ENCODE peak calls at places on chromosomes 3 and 15, in four cellular contexts. O, A, B and U are unnamed samples.

GRCh38 chr3:170483485-170484262 is 65.0 kb downstream of the CLDN11 start:
- DNase-seq in O (no peak), A (no peak), B (no peak), U (no peak)

GRCh38 chr15:38308242-38308641 is 55.6 kb downstream of the SPRED1 start:
- DNase-seq in O (no peak), A (no peak), B (no peak), U (no peak)

GRCh38 chr3:17074559-17074958 is 189.8 kb downstream of the PLCL2 start:
- DNase-seq in O (no peak), A (no peak), B (no peak), U (peak; percentile 29)

GRCh38 chr15:93861956-93862741 is 369.2 kb upstream of the MCTP2 start:
- DNase-seq in O (no peak), A (no peak), B (no peak), U (no peak)

GRCh38 chr3:190056795-190057194 is 63.9 kb downstream of the P3H2 start:
- DNase-seq in O (no peak), A (no peak), B (no peak), U (no peak)

GRCh38 chr3:5304789-5305680 is 117.5 kb downstream of the EDEM1 start:
- DNase-seq in O (peak; percentile 59), A (no peak), B (peak; percentile 20), U (peak; percentile 54)

GRCh38 chr15:87711011-87711410 is 545.5 kb downstream of the NTRK3 start:
- DNase-seq in O (no peak), A (no peak), B (no peak), U (no peak)

GRCh38 chr3:146184616-146185015 is 23.6 kb upstream of the PLOD2 start:
- DNase-seq in O (no peak), A (no peak), B (peak; percentile 54), U (no peak)

GRCh38 chr3:123750659-123751420 is 133.3 kb downstream of the MYLK start:
- DNase-seq in O (no peak), A (no peak), B (peak; percentile 73), U (no peak)

GRCh38 chr3:127275287-127275781 is 12.5 kb downstream of the PRR20G start:
- DNase-seq in O (no peak), A (no peak), B (peak; percentile 64), U (no peak)

GRCh38 chr3:10116138-10116460 is 624 bp downstream of the BRK1 start:
- DNase-seq in O (no peak), A (no peak), B (peak; percentile 10), U (no peak)

GRCh38 chr3:45783667-45784066 is 12.7 kb downstream of the SLC6A20 start:
- DNase-seq in O (no peak), A (no peak), B (no peak), U (no peak)

GRCh38 chr3:16842710-16843270 is 42.0 kb upstream of the PLCL2 start:
- DNase-seq in O (peak; percentile 33), A (no peak), B (no peak), U (peak; percentile 37)

GRCh38 chr3:16305121-16305541 is 40.1 kb downstream of the OXNAD1 start:
- DNase-seq in O (no peak), A (peak; percentile 37), B (no peak), U (peak; percentile 88)

GRCh38 chr3:50509715-50510114 is 6.3 kb upstream of the CACNA2D2 start:
- DNase-seq in O (no peak), A (no peak), B (no peak), U (no peak)

GRCh38 chr3:11514191-11514770 is 129.4 kb downstream of the VGLL4 start:
- DNase-seq in O (no peak), A (no peak), B (peak; percentile 64), U (no peak)

GRCh38 chr3:118128886-118129285 is 905.8 kb downstream of the IGSF11 start:
- DNase-seq in O (no peak), A (no peak), B (peak; percentile 56), U (no peak)

GRCh38 chr3:169694117-169694516 is 30.6 kb upstream of the MECOM start:
- DNase-seq in O (no peak), A (no peak), B (no peak), U (no peak)

GRCh38 chr3:65439641-65440040 is 599.1 kb downstream of the MAGI1 start:
- DNase-seq in O (peak; percentile 25), A (no peak), B (peak; percentile 47), U (peak; percentile 3)

GRCh38 chr3:81876826-81877225 is 115.4 kb upstream of the GBE1 start:
- DNase-seq in O (no peak), A (no peak), B (no peak), U (no peak)

GRCh38 chr3:13788522-13789424 is 91.1 kb downstream of the WNT7A start:
- DNase-seq in O (no peak), A (no peak), B (no peak), U (no peak)

GRCh38 chr3:100042144-100042543 is 72.2 kb downstream of the FILIP1L start:
- DNase-seq in O (no peak), A (no peak), B (peak; percentile 45), U (no peak)

GRCh38 chr3:102691507-102691906 is 256.7 kb downstream of the ZPLD1 start:
- DNase-seq in O (no peak), A (no peak), B (no peak), U (no peak)

GRCh38 chr3:138786788-138787276 is 47.9 kb downstream of the PIK3CB start:
- DNase-seq in O (no peak), A (no peak), B (peak; percentile 41), U (no peak)

GRCh38 chr3:79729096-79729495 is 38.7 kb downstream of the ROBO1 start:
- DNase-seq in O (no peak), A (no peak), B (no peak), U (no peak)

GRCh38 chr3:173284301-173284700 is 113.2 kb upstream of the NLGN1 start:
- DNase-seq in O (no peak), A (no peak), B (no peak), U (no peak)

DNA sequence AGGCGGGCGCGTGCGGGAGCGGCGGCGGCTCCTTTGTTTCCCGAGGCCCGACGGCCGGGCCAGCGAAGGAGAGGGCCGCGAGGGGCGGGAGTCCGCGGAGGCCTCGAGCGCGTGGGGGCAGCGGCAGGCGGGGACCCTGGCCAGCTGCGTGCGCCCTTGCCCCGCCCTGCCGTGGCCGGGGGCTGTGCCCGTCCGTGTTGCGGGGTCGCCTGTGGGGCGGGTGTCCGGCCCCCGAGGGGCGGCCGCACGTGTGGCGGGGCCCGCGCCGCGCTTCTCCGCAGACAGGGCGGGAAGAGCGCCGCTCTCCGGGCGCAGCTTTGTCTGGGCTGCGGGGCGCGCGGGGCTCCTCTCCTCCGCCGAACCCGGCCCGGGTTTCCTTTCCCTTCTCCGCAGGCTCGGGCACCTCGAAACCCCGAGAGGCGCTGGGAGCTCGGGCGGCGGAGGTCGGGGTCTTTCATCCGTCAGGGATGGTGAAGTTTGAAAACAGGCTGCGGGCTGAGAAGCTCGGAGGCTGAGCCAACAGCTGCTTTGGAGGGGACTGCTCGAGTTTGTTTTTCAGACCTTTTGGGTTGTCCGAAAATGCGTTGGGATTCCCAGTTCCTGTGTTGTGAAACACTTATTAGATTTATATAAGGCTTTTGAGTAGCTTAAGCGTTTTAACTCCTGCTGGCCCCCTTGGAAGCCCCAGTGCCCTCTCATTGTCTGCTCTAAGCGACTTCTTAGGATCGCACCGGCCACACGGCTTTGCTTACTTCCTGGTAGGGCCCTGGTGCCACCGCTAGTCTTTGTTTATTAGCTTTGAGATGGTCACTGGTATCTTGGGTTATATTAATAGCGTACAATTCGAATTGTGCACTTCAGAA is 817 bp downstream of the USP3 start:
- DNase-seq in O (peak; percentile 81), A (peak; percentile 28), B (no peak), U (peak; percentile 68)
- TF ChIP-seq CTCF in O (peak; percentile 54), A (peak; percentile 9), B (peak; percentile 21), U (no peak)

GRCh38 chr15:77864211-77865105 is 213.1 kb downstream of the TBC1D2B start:
- DNase-seq in O (no peak), A (no peak), B (peak; percentile 23), U (no peak)
- TF ChIP-seq CTCF in O (no peak), A (no peak), B (no peak), U (no peak)

GRCh38 chr15:45703670-45704328 is 69.0 kb downstream of the SQOR start:
- DNase-seq in O (no peak), A (no peak), B (no peak), U (no peak)
- TF ChIP-seq CTCF in O (no peak), A (no peak), B (no peak), U (peak; percentile 32)

GRCh38 chr15:70517194-70517590 is 246.2 kb downstream of the UACA start:
- DNase-seq in O (no peak), A (no peak), B (no peak), U (no peak)

GRCh38 chr15:70519616-70520015 is 243.7 kb downstream of the UACA start:
- DNase-seq in O (no peak), A (no peak), B (no peak), U (no peak)

GRCh38 chr15:70516408-70517193 is 246.8 kb downstream of the UACA start:
- DNase-seq in O (no peak), A (no peak), B (no peak), U (no peak)

GRCh38 chr15:70519004-70519365 is 244.4 kb downstream of the UACA start:
- DNase-seq in O (no peak), A (no peak), B (no peak), U (no peak)

GRCh38 chr15:70518201-70519003 is 245.0 kb downstream of the UACA start:
- DNase-seq in O (no peak), A (no peak), B (no peak), U (no peak)
- TF ChIP-seq CTCF in O (no peak), A (no peak), B (no peak), U (no peak)

DNA sequence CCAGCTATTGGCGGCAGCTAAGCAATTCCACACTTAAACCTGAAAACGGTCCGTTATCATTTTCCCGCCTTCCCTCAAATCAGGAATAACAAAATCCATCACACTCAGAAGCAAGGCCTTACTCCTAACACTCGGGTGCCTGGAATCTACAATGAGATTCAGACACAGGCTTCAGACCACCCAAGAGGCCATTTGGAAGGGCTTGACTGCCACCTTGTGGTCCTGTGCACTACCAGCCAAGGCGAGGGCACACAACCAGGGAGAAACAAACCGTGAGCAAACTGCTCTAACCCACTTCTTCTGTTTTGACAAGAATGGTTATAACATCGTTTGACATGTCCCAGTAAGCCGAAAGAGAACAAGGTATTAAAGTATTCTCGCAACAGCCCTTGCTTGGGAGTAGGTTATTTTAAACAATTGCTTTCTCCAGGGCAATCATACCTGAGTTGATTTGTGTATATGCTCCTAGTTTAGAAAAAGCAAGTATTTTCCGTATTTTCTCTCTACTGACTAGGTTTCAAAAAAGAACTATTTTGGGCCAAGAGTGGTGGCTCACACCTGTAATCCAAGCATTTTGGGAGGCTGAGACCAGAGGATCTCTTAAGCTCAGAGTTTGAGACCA is 40.1 kb upstream of the TAFA4 start:
- DNase-seq in O (peak; percentile 62), A (no peak), B (peak; percentile 30), U (peak; percentile 71)
- TF ChIP-seq CTCF in O (peak; percentile 86), A (no peak), B (peak; percentile 57), U (peak; percentile 65)

GRCh38 chr3:129045675-129046036 is 14.9 kb upstream of the GP9 start:
- DNase-seq in O (no peak), A (no peak), B (no peak), U (peak; percentile 56)
- TF ChIP-seq CTCF in O (no peak), A (no peak), B (no peak), U (no peak)

GRCh38 chr3:8959683-8960082 is 3.6 kb downstream of the RAD18 start:
- DNase-seq in O (peak; percentile 5), A (no peak), B (no peak), U (no peak)

GRCh38 chr3:8952130-8952529 is 11.1 kb downstream of the RAD18 start:
- DNase-seq in O (no peak), A (no peak), B (no peak), U (no peak)

GRCh38 chr3:8953336-8953735 is 9.9 kb downstream of the RAD18 start:
- DNase-seq in O (no peak), A (no peak), B (no peak), U (no peak)

GRCh38 chr3:8954938-8955763 is 8.1 kb downstream of the RAD18 start:
- DNase-seq in O (peak; percentile 71), A (no peak), B (no peak), U (no peak)
- TF ChIP-seq CTCF in O (no peak), A (no peak), B (no peak), U (no peak)

GRCh38 chr3:109137766-109138165 is 1.2 kb downstream of the C3orf85 start:
- DNase-seq in O (no peak), A (no peak), B (no peak), U (no peak)
- TF ChIP-seq CTCF in O (no peak), A (no peak), B (no peak), U (no peak)